ENCODE peak calls at places on chromosomes 13 and 19, in four cellular contexts. E, P, M and I are unnamed samples.

GRCh38 chr19:29878973-29879654 is 62.9 kb upstream of the URI1 start:
- DNase-seq in P (no peak), M (peak; percentile 65), E (no peak), I (no peak)

GRCh38 chr19:38711726-38712153 is 32.5 kb downstream of the CAPN12 start:
- DNase-seq in M (peak; percentile 97), E (peak; percentile 60), P (no peak), I (no peak)

GRCh38 chr19:36113895-36114762 is 546 bp downstream of the POLR2I start:
- DNase-seq in P (no peak), M (peak; percentile 47), E (no peak), I (no peak)

GRCh38 chr13:34347784-34348573 is 530.0 kb downstream of the RFC3 start:
- DNase-seq in E (no peak), P (no peak), M (no peak), I (no peak)

GRCh38 chr13:110304256-110304655 is 2.7 kb downstream of the COL4A1 start:
- DNase-seq in P (peak; percentile 57), M (peak; percentile 96), E (no peak), I (no peak)

GRCh38 chr19:49436381-49437017 is 4.8 kb downstream of the SLC17A7 start:
- DNase-seq in M (no peak), P (no peak), E (no peak), I (no peak)

GRCh38 chr19:40556953-40557530 is 19.6 kb upstream of the SHKBP1 start:
- DNase-seq in P (no peak), M (no peak), E (no peak), I (no peak)

GRCh38 chr19:48391100-48392005 is at the start of gene KDELR1:
- DNase-seq in P (peak; percentile 88), M (peak; percentile 62), E (peak; percentile 81), I (peak; percentile 88)

GRCh38 chr19:39236527-39236926 is 8.3 kb downstream of the IFNL3 start:
- DNase-seq in P (no peak), M (no peak), E (no peak), I (no peak)

GRCh38 chr13:48647625-48648024 is 6.1 kb upstream of the CYSLTR2 start:
- DNase-seq in P (no peak), M (no peak), E (no peak), I (no peak)

GRCh38 chr13:31179241-31179640 is 17.5 kb upstream of the HSPH1 start:
- DNase-seq in M (no peak), E (no peak), P (no peak), I (no peak)

GRCh38 chr13:31172001-31172400 is 10.3 kb upstream of the HSPH1 start:
- DNase-seq in M (peak; percentile 45), P (no peak), E (no peak), I (no peak)

GRCh38 chr13:31172535-31172934 is 10.8 kb upstream of the HSPH1 start:
- DNase-seq in M (peak; percentile 84), E (no peak), P (no peak), I (no peak)

GRCh38 chr13:31175847-31176536 is 14.3 kb upstream of the HSPH1 start:
- DNase-seq in P (no peak), M (peak; percentile 41), E (no peak), I (no peak)

DNA sequence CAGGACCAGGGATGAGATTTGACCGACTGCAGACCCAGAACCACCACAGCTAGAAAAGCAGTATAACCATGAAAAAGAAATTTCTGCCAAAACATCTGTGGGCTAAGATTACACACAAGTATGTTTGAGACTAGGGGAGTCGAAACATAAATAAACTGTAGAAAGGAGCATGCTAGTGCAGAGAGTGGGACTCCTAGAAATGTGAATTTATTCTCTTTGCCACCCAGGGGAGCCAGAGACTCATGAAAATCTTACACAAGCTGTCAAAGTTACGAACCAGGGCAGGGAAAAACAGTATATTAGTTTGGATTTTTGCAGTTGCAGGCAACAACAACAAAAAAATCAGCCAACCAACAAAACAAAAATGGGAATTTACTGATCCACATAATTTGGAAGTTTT is 12.3 kb upstream of the HSPH1 start:
- DNase-seq in P (no peak), M (peak; percentile 22), E (no peak), I (no peak)
- TF ChIP-seq CTCF in P (no peak), M (peak; percentile 15), E (peak; percentile 27), I (no peak)

GRCh38 chr19:31613683-31614219 is 264.5 kb upstream of the TSHZ3 start:
- DNase-seq in E (no peak), M (no peak), P (no peak), I (no peak)
- TF ChIP-seq CTCF in E (no peak), M (no peak), P (no peak), I (peak; percentile 14)

GRCh38 chr19:45526971-45527370 is 19.7 kb downstream of the VASP start:
- DNase-seq in M (no peak), E (no peak), P (no peak), I (no peak)

GRCh38 chr19:45528744-45529453 is 21.6 kb downstream of the VASP start:
- DNase-seq in P (no peak), M (peak; percentile 27), E (no peak), I (no peak)

GRCh38 chr19:45526143-45526542 is 18.9 kb downstream of the VASP start:
- DNase-seq in M (peak; percentile 66), P (no peak), E (peak; percentile 73), I (peak; percentile 44)

GRCh38 chr19:45528149-45528743 is 21.0 kb downstream of the VASP start:
- DNase-seq in E (no peak), P (no peak), M (peak; percentile 75), I (no peak)

GRCh38 chr19:45527731-45528130 is 20.5 kb downstream of the VASP start:
- DNase-seq in E (no peak), P (no peak), M (no peak), I (no peak)
- TF ChIP-seq CTCF in E (no peak), P (no peak), M (no peak), I (no peak)

GRCh38 chr13:112346899-112347229 is 29.3 kb upstream of the SPACA7 start:
- DNase-seq in E (no peak), M (no peak), P (peak; percentile 12), I (no peak)

GRCh38 chr13:112348642-112349345 is 27.4 kb upstream of the SPACA7 start:
- DNase-seq in E (no peak), M (no peak), P (peak; percentile 43), I (no peak)

GRCh38 chr13:112343591-112343990 is 32.6 kb upstream of the SPACA7 start:
- DNase-seq in P (no peak), M (no peak), E (no peak), I (no peak)

GRCh38 chr13:112345826-112346172 is 30.4 kb upstream of the SPACA7 start:
- DNase-seq in E (no peak), P (peak; percentile 64), M (no peak), I (no peak)

GRCh38 chr13:112346173-112346898 is 29.8 kb upstream of the SPACA7 start:
- DNase-seq in M (no peak), P (peak; percentile 79), E (no peak), I (peak; percentile 25)
- TF ChIP-seq CTCF in M (no peak), P (no peak), E (no peak), I (no peak)

DNA sequence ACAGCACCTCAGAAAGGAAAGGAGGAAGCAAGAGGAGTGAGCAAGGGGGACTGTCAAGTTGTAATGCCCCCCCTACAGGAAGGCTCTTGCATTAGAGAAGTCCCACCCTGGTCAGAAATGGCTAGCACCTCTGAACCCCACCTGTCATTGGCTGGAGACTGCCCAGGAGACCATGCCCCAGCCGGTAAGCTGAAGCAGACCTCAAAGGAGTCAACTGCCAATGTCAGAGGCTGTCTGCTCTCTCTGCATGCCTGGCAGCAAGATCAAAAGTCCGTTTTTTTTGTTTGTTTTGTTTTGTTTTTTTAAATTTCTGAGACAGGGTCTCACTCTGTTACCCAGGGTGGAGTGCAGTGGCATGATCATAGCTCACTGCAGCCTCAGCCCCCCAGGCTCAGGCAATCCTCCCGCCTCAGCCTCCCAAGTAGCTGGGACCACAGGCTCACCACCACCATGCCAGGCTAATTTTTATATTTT is 8.1 kb upstream of the BCL3 start:
- DNase-seq in M (no peak), E (no peak), P (no peak), I (no peak)
- TF ChIP-seq CTCF in M (peak; percentile 5), E (no peak), P (no peak), I (no peak)

DNA sequence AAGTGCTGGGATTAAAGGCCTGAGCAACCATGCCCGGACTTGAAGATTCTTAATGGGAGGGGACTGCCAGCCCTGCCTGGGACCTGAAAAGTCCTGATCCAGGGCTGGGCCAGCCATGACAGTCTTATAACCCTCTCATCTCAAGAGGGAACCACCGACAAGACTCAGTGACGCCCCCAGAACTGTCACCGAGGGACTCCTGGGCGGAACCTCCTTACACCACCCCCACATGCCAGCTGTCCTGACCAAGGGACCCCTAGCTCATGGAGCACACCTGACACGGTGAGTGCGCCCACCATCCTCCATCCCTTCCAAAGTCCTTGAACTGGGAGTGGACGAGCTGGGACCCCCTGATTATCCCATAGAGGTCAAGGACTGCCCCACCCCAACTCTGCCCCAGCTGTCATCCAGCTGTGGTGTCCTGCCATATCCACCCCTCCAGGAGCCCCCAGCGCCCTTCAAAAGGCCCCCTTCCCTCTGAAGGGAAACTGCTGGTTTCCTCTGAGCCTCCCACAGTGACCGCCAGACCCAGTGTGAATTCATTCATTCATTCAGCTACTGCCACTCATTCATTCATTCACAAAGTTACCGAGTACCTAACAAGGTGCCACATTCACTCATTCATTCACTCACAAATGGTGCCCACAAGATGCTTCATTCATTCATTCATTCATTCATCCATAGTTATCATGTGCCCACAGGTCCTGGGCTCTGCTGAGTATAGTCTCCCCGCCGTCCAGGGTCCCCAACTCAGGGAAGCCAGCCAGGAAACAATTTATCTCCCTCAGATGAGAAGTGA is 3.7 kb downstream of the NDUFA11 start:
- DNase-seq in E (no peak), M (no peak), P (no peak), I (no peak)
- TF ChIP-seq CTCF in E (no peak), M (no peak), P (no peak), I (no peak)

DNA sequence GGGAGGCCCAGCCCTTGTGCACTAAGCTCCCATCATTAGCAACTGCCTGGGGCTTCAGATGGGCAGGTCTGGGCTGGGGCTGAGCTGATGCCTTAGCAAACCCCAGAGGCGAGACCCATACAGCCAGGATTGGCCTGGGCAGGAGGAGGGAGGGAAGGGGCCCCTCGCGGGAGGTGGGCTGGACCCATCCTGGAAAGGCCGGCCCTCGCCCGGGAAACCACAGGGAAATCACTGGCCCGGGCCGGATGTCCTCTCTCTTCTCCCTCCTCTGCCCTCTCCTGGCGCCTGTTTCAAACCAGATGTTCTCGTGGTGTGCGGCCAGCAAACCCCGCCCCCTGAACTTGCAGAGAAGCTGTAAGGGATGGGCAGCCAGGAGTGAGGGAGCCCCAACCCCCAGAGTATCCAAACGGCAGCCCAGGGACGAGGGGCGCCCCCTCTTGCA is 43.1 kb downstream of the TMEM255B start:
- DNase-seq in E (peak; percentile 46), P (peak; percentile 85), M (peak; percentile 76), I (peak; percentile 46)
- TF ChIP-seq CTCF in E (no peak), P (no peak), M (no peak), I (no peak)

GRCh38 chr19:5154799-5155426 is 185.7 kb downstream of the PTPRS start:
- DNase-seq in E (no peak), M (no peak), P (peak; percentile 73), I (no peak)

GRCh38 chr19:5152767-5153532 is 184.0 kb downstream of the KDM4B start:
- DNase-seq in E (no peak), P (peak; percentile 74), M (no peak), I (no peak)

GRCh38 chr19:5155586-5156210 is 184.9 kb downstream of the PTPRS start:
- DNase-seq in E (no peak), P (peak; percentile 75), M (no peak), I (no peak)

GRCh38 chr19:5153601-5154128 is 184.8 kb downstream of the KDM4B start:
- DNase-seq in M (no peak), E (no peak), P (peak; percentile 65), I (no peak)

GRCh38 chr19:5154129-5154798 is 185.4 kb downstream of the KDM4B start:
- DNase-seq in P (peak; percentile 77), E (peak; percentile 34), M (peak; percentile 10), I (peak; percentile 57)
- TF ChIP-seq CTCF in P (no peak), E (peak; percentile 48), M (peak; percentile 49), I (peak; percentile 59)